ENCODE peak calls at places on chromosomes 1 and 21, in ten cellular contexts. One of them, this sample, is unnamed.

GRCh38 chr1:221418346-221418745 is 323.5 kb downstream of the DUSP10 start:
- DNase-seq in PC-9: no peak
- DNase-seq in upper lobe of right lung: no peak
- DNase-seq in fibroblast of the aortic adventitia: peak
- DNase-seq in A549: no peak
- DNase-seq in H1: no peak
- DNase-seq in OCI-LY7: no peak
- DNase-seq in spleen: no peak
- DNase-seq in astrocyte: peak
- DNase-seq in NB4: no peak
- DNase-seq in this sample: no peak

GRCh38 chr21:46062471-46063211 is 35.3 kb upstream of the COL6A2 start:
- DNase-seq in PC-9: no peak
- DNase-seq in OCI-LY7: no peak
- DNase-seq in H1: no peak
- DNase-seq in astrocyte: no peak
- DNase-seq in NB4: no peak
- DNase-seq in fibroblast of the aortic adventitia: no peak
- DNase-seq in upper lobe of right lung: no peak
- DNase-seq in A549: no peak
- DNase-seq in spleen: no peak
- DNase-seq in this sample: no peak

GRCh38 chr1:206503591-206504362 is 3.6 kb upstream of the RASSF5 start:
- DNase-seq in upper lobe of right lung: no peak
- DNase-seq in spleen: peak
- DNase-seq in OCI-LY7: no peak
- DNase-seq in NB4: peak
- DNase-seq in H1: no peak
- DNase-seq in PC-9: peak
- DNase-seq in A549: no peak
- DNase-seq in fibroblast of the aortic adventitia: peak
- DNase-seq in astrocyte: peak
- DNase-seq in this sample: peak

GRCh38 chr1:30929135-30929889 is 20.8 kb upstream of the SDC3 start:
- DNase-seq in NB4: peak
- DNase-seq in PC-9: peak
- DNase-seq in spleen: no peak
- DNase-seq in H1: peak
- DNase-seq in OCI-LY7: peak
- DNase-seq in upper lobe of right lung: no peak
- DNase-seq in astrocyte: no peak
- DNase-seq in A549: peak
- DNase-seq in fibroblast of the aortic adventitia: peak
- DNase-seq in this sample: no peak

GRCh38 chr1:100580446-100580845 is 42.5 kb downstream of the GPR88 start:
- DNase-seq in upper lobe of right lung: no peak
- DNase-seq in spleen: no peak
- DNase-seq in fibroblast of the aortic adventitia: no peak
- DNase-seq in NB4: no peak
- DNase-seq in PC-9: no peak
- DNase-seq in OCI-LY7: no peak
- DNase-seq in A549: no peak
- DNase-seq in astrocyte: no peak
- DNase-seq in H1: no peak
- DNase-seq in this sample: no peak

GRCh38 chr1:78622548-78622947 is 2.3 kb downstream of the IFI44L start:
- DNase-seq in astrocyte: no peak
- DNase-seq in fibroblast of the aortic adventitia: no peak
- DNase-seq in spleen: no peak
- DNase-seq in OCI-LY7: no peak
- DNase-seq in PC-9: no peak
- DNase-seq in A549: no peak
- DNase-seq in H1: no peak
- DNase-seq in NB4: no peak
- DNase-seq in upper lobe of right lung: no peak
- DNase-seq in this sample: no peak

GRCh38 chr1:18901952-18902522 is 318 bp downstream of the ALDH4A1 start:
- DNase-seq in fibroblast of the aortic adventitia: peak
- DNase-seq in OCI-LY7: peak
- DNase-seq in astrocyte: no peak
- DNase-seq in upper lobe of right lung: no peak
- DNase-seq in spleen: no peak
- DNase-seq in A549: no peak
- DNase-seq in H1: no peak
- DNase-seq in PC-9: no peak
- DNase-seq in NB4: peak
- DNase-seq in this sample: no peak

GRCh38 chr21:15257646-15258045 is 192.8 kb upstream of the NRIP1 start:
- DNase-seq in upper lobe of right lung: no peak
- DNase-seq in OCI-LY7: no peak
- DNase-seq in NB4: no peak
- DNase-seq in H1: no peak
- DNase-seq in A549: no peak
- DNase-seq in spleen: no peak
- DNase-seq in astrocyte: no peak
- DNase-seq in PC-9: no peak
- DNase-seq in fibroblast of the aortic adventitia: no peak
- DNase-seq in this sample: no peak

GRCh38 chr1:23798662-23799142 is 1.9 kb downstream of the GALE start:
- DNase-seq in A549: no peak
- DNase-seq in spleen: peak
- DNase-seq in PC-9: no peak
- DNase-seq in fibroblast of the aortic adventitia: no peak
- DNase-seq in upper lobe of right lung: peak
- DNase-seq in NB4: peak
- DNase-seq in H1: no peak
- DNase-seq in astrocyte: no peak
- DNase-seq in OCI-LY7: no peak
- DNase-seq in this sample: no peak

GRCh38 chr1:220511785-220512184 is 16.2 kb upstream of the MARK1 start:
- DNase-seq in H1: no peak
- DNase-seq in OCI-LY7: no peak
- DNase-seq in A549: no peak
- DNase-seq in upper lobe of right lung: peak
- DNase-seq in PC-9: peak
- DNase-seq in astrocyte: no peak
- DNase-seq in fibroblast of the aortic adventitia: no peak
- DNase-seq in spleen: no peak
- DNase-seq in NB4: no peak
- DNase-seq in this sample: no peak

GRCh38 chr21:45889961-45890360 is 91.6 kb upstream of the COL6A1 start:
- DNase-seq in astrocyte: no peak
- DNase-seq in spleen: peak
- DNase-seq in PC-9: no peak
- DNase-seq in H1: no peak
- DNase-seq in A549: no peak
- DNase-seq in fibroblast of the aortic adventitia: no peak
- DNase-seq in NB4: no peak
- DNase-seq in OCI-LY7: no peak
- DNase-seq in upper lobe of right lung: no peak
- DNase-seq in this sample: no peak

GRCh38 chr1:43858324-43858723 is 75.3 kb upstream of the ARTN start:
- DNase-seq in NB4: no peak
- DNase-seq in OCI-LY7: no peak
- DNase-seq in H1: no peak
- DNase-seq in A549: no peak
- DNase-seq in spleen: no peak
- DNase-seq in astrocyte: peak
- DNase-seq in upper lobe of right lung: peak
- DNase-seq in PC-9: peak
- DNase-seq in fibroblast of the aortic adventitia: peak
- DNase-seq in this sample: peak

GRCh38 chr1:45583666-45584350 is at the start of gene NASP:
- DNase-seq in OCI-LY7: peak
- DNase-seq in PC-9: peak
- DNase-seq in H1: no peak
- DNase-seq in spleen: peak
- DNase-seq in A549: peak
- DNase-seq in astrocyte: peak
- DNase-seq in upper lobe of right lung: peak
- DNase-seq in fibroblast of the aortic adventitia: peak
- DNase-seq in NB4: peak
- DNase-seq in this sample: peak
- TF ChIP-seq CTCF in OCI-LY7: no peak
- TF ChIP-seq CTCF in PC-9: no peak
- TF ChIP-seq CTCF in H1: no peak
- TF ChIP-seq CTCF in spleen: no peak
- TF ChIP-seq CTCF in A549: peak
- TF ChIP-seq CTCF in astrocyte: no peak
- TF ChIP-seq CTCF in upper lobe of right lung: no peak
- TF ChIP-seq CTCF in fibroblast of the aortic adventitia: no peak
- TF ChIP-seq CTCF in NB4: no peak
- TF ChIP-seq CTCF in this sample: no peak

GRCh38 chr1:21324368-21325137 is 34.3 kb upstream of the ECE1 start:
- DNase-seq in PC-9: peak
- DNase-seq in OCI-LY7: peak
- DNase-seq in A549: peak
- DNase-seq in fibroblast of the aortic adventitia: peak
- DNase-seq in astrocyte: peak
- DNase-seq in H1: no peak
- DNase-seq in NB4: peak
- DNase-seq in upper lobe of right lung: peak
- DNase-seq in spleen: peak
- DNase-seq in this sample: peak
- H3K4me3 ChIP-seq in PC-9: peak
- H3K4me3 ChIP-seq in OCI-LY7: peak
- H3K4me3 ChIP-seq in A549: peak
- H3K4me3 ChIP-seq in fibroblast of the aortic adventitia: no peak
- H3K4me3 ChIP-seq in astrocyte: peak
- H3K4me3 ChIP-seq in H1: no peak
- H3K4me3 ChIP-seq in NB4: peak
- H3K4me3 ChIP-seq in upper lobe of right lung: no peak
- H3K4me3 ChIP-seq in spleen: no peak
- H3K4me3 ChIP-seq in this sample: peak

GRCh38 chr1:156136970-156137483 is 16.4 kb upstream of the SEMA4A start:
- DNase-seq in astrocyte: no peak
- DNase-seq in OCI-LY7: no peak
- DNase-seq in upper lobe of right lung: no peak
- DNase-seq in A549: no peak
- DNase-seq in NB4: no peak
- DNase-seq in spleen: no peak
- DNase-seq in H1: no peak
- DNase-seq in PC-9: no peak
- DNase-seq in fibroblast of the aortic adventitia: no peak
- DNase-seq in this sample: no peak
- TF ChIP-seq CTCF in astrocyte: no peak
- TF ChIP-seq CTCF in OCI-LY7: peak
- TF ChIP-seq CTCF in upper lobe of right lung: no peak
- TF ChIP-seq CTCF in A549: peak
- TF ChIP-seq CTCF in NB4: peak
- TF ChIP-seq CTCF in spleen: no peak
- TF ChIP-seq CTCF in H1: peak
- TF ChIP-seq CTCF in PC-9: no peak
- TF ChIP-seq CTCF in fibroblast of the aortic adventitia: peak
- TF ChIP-seq CTCF in this sample: peak

GRCh38 chr1:20483098-20483832 is 2.7 kb downstream of the CAMK2N1 start:
- DNase-seq in astrocyte: no peak
- DNase-seq in OCI-LY7: no peak
- DNase-seq in PC-9: no peak
- DNase-seq in NB4: no peak
- DNase-seq in upper lobe of right lung: no peak
- DNase-seq in A549: no peak
- DNase-seq in fibroblast of the aortic adventitia: no peak
- DNase-seq in H1: no peak
- DNase-seq in spleen: no peak
- DNase-seq in this sample: no peak

GRCh38 chr1:20481643-20482498 is 4.1 kb downstream of the CAMK2N1 start:
- DNase-seq in astrocyte: no peak
- DNase-seq in A549: no peak
- DNase-seq in H1: no peak
- DNase-seq in fibroblast of the aortic adventitia: no peak
- DNase-seq in PC-9: no peak
- DNase-seq in OCI-LY7: no peak
- DNase-seq in upper lobe of right lung: peak
- DNase-seq in spleen: no peak
- DNase-seq in NB4: no peak
- DNase-seq in this sample: no peak

GRCh38 chr1:20484526-20485462 is 1.2 kb downstream of the CAMK2N1 start:
- DNase-seq in upper lobe of right lung: peak
- DNase-seq in H1: no peak
- DNase-seq in fibroblast of the aortic adventitia: peak
- DNase-seq in OCI-LY7: no peak
- DNase-seq in PC-9: no peak
- DNase-seq in spleen: no peak
- DNase-seq in astrocyte: no peak
- DNase-seq in A549: no peak
- DNase-seq in NB4: no peak
- DNase-seq in this sample: no peak

GRCh38 chr1:20485527-20486456 is at the start of gene CAMK2N1:
- DNase-seq in spleen: peak
- DNase-seq in NB4: no peak
- DNase-seq in A549: peak
- DNase-seq in fibroblast of the aortic adventitia: peak
- DNase-seq in H1: no peak
- DNase-seq in OCI-LY7: no peak
- DNase-seq in PC-9: peak
- DNase-seq in upper lobe of right lung: peak
- DNase-seq in astrocyte: peak
- DNase-seq in this sample: no peak

DNA sequence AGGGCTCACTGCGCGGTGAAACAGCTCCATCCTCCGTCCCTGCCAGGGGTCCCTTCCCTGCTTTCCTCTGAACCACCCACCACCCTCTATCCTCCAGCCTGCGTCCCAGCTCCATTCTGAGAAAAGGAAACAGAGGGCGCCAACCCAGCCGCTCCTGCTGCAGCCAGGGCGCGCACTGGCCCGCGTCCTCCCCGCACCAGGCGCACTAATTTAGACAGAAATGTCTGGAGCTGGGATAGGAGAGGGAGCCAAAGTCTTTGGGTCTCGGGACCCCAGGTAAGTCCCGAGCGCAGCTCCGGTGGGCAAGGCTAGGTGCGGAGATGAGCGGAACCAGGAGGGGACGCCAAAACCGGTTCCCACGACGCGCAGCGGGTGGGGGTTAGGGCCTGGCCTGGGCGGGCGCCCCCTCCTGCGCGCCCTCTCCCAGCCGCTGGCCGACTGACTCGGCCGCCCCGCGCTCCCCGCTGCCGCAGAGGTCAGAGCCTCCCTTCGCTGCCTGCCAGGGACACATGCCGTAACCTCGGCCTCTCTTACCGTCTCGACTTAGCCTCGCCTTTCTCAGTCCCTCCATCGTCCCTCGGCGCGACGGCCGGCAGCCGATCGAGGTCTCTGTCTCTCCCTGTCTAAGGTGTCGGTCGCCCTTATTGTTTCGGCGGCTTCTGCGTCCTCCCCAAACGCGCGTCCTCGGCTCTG is 2.0 kb downstream of the CAMK2N1 start:
- DNase-seq in astrocyte: peak
- DNase-seq in PC-9: peak
- DNase-seq in spleen: no peak
- DNase-seq in fibroblast of the aortic adventitia: peak
- DNase-seq in upper lobe of right lung: peak
- DNase-seq in NB4: no peak
- DNase-seq in A549: no peak
- DNase-seq in OCI-LY7: no peak
- DNase-seq in H1: no peak
- DNase-seq in this sample: no peak
- H3K4me3 ChIP-seq in astrocyte: peak
- H3K4me3 ChIP-seq in PC-9: peak
- H3K4me3 ChIP-seq in spleen: peak
- H3K4me3 ChIP-seq in fibroblast of the aortic adventitia: peak
- H3K4me3 ChIP-seq in upper lobe of right lung: peak
- H3K4me3 ChIP-seq in NB4: no peak
- H3K4me3 ChIP-seq in A549: peak
- H3K4me3 ChIP-seq in OCI-LY7: no peak
- H3K4me3 ChIP-seq in H1: peak
- H3K4me3 ChIP-seq in this sample: peak

This sample was measured in HFF-Myc.